ENCODE peak calls at places on chromosomes 7 and 10, in eight cellular contexts. P is omental fat pad, A is A549, E is choroid plexus epithelial cell, X is PC-3, N is BE2C, W is fibroblast of lung, Z is RWPE2. Y is an unnamed sample.
A peak's percentile ranks its signal among the peaks of the same experiment; 100 is the strongest.

GRCh38 chr10:26714385-26714784 is 16.9 kb downstream of the PDSS1 start:
- DNase-seq in W (no peak), E (no peak), N (no peak), P (no peak), A (no peak), Z (no peak), X (no peak), Y (no peak)

GRCh38 chr10:132658546-132659205 is 121.1 kb downstream of the INPP5A start:
- DNase-seq in N (no peak), W (no peak), A (no peak), X (no peak), E (no peak), P (no peak), Z (no peak), Y (no peak)

GRCh38 chr7:142716596-142716995 is 32.7 kb upstream of the PRSS1 start:
- DNase-seq in Z (no peak), P (no peak), X (no peak), W (peak; percentile 11), N (no peak), E (no peak), A (no peak), Y (no peak)

GRCh38 chr7:69429817-69430501 is 168.3 kb upstream of the AUTS2 start:
- DNase-seq in A (no peak), X (no peak), Z (no peak), W (peak; percentile 80), N (peak; percentile 53), E (no peak), P (no peak), Y (no peak)

GRCh38 chr7:23787272-23787671 is 77.3 kb downstream of the STK31 start:
- DNase-seq in E (no peak), Z (no peak), A (no peak), N (no peak), P (no peak), W (no peak), X (no peak), Y (peak; percentile 60)

GRCh38 chr10:132851451-132851850 is 65.5 kb upstream of the NKX6-2 start:
- DNase-seq in E (no peak), N (no peak), W (no peak), X (no peak), P (no peak), A (no peak), Z (peak; percentile 27), Y (peak; percentile 22)

GRCh38 chr10:93815304-93816091 is 57.8 kb downstream of the LGI1 start:
- DNase-seq in P (no peak), Z (no peak), W (no peak), E (peak; percentile 5), A (no peak), X (peak; percentile 12), N (peak; percentile 48), Y (no peak)

GRCh38 chr7:93029056-93029455 is 88.7 kb downstream of the SAMD9 start:
- DNase-seq in A (no peak), W (no peak), Z (no peak), P (no peak), E (no peak), N (no peak), X (no peak), Y (no peak)

GRCh38 chr10:49435225-49435624 is 39.3 kb upstream of the DRGX start:
- DNase-seq in X (no peak), E (peak; percentile 5), Z (no peak), P (no peak), N (no peak), A (no peak), W (no peak), Y (no peak)

GRCh38 chr10:49176310-49177268 is 11.6 kb downstream of the TMEM273 start:
- DNase-seq in Z (no peak), E (no peak), X (no peak), A (no peak), N (no peak), P (no peak), W (no peak), Y (no peak)

GRCh38 chr7:123769371-123769770 is 20.6 kb upstream of the WASL start:
- DNase-seq in N (no peak), X (peak; percentile 94), W (peak; percentile 70), E (peak; percentile 54), A (peak; percentile 76), P (no peak), Z (peak; percentile 67), Y (no peak)

GRCh38 chr7:45120-46090 is 147.0 kb upstream of the FAM20C start:
- DNase-seq in W (no peak), E (no peak), Z (peak; percentile 36), P (no peak), X (no peak), A (no peak), N (no peak), Y (peak; percentile 66)

GRCh38 chr10:118218562-118218961 is 123.6 kb downstream of the FAM204A start:
- DNase-seq in A (no peak), W (no peak), N (no peak), X (no peak), P (no peak), E (no peak), Z (no peak), Y (no peak)

GRCh38 chr7:47327306-47327697 is 254.6 kb downstream of the TNS3 start:
- DNase-seq in W (peak; percentile 65), P (no peak), X (no peak), E (peak; percentile 65), Z (no peak), A (no peak), N (no peak), Y (no peak)

DNA sequence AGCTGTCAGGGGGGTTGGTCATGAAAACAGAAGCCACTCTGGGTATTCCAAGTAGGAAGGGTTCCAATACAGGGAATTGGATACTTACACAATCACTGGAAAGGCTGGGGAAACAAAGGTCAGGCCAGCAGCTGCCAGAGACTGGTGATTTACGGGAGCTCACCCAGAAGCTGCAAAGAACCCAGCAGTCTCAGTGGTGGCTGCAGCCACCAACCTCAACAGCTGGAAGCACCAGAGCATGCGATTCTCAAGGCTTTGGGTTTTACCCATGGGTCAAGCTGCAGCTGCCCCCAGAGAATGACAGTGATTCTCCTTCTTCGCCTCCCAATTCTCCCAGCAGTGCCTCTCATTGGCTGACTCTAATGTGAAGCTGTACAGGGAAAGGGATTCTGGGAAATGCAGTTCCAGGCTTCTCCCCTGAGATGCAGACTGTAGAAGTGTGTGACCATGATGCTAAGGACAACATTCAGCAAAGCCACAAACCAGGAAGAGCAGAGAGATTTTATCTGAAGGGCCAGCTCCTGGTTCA is 107.2 kb upstream of the TCF7L2 start:
- DNase-seq in X (no peak), P (no peak), A (no peak), E (peak; percentile 38), N (peak; percentile 36), W (peak; percentile 1), Z (no peak), Y (no peak)
- TF ChIP-seq CTCF in X (no peak), P (no peak), A (no peak), E (no peak), N (no peak), W (no peak), Z (no peak), Y (no peak)

GRCh38 chr10:73774637-73775036 is 7.2 kb upstream of the CHCHD1 start:
- DNase-seq in Z (no peak), E (peak; percentile 52), W (peak; percentile 31), X (peak; percentile 91), A (no peak), P (no peak), N (no peak), Y (no peak)
- TF ChIP-seq CTCF in Z (peak; percentile 27), E (no peak), W (no peak), X (peak; percentile 94), A (peak; percentile 26), P (no peak), N (peak; percentile 38), Y (peak; percentile 58)

DNA sequence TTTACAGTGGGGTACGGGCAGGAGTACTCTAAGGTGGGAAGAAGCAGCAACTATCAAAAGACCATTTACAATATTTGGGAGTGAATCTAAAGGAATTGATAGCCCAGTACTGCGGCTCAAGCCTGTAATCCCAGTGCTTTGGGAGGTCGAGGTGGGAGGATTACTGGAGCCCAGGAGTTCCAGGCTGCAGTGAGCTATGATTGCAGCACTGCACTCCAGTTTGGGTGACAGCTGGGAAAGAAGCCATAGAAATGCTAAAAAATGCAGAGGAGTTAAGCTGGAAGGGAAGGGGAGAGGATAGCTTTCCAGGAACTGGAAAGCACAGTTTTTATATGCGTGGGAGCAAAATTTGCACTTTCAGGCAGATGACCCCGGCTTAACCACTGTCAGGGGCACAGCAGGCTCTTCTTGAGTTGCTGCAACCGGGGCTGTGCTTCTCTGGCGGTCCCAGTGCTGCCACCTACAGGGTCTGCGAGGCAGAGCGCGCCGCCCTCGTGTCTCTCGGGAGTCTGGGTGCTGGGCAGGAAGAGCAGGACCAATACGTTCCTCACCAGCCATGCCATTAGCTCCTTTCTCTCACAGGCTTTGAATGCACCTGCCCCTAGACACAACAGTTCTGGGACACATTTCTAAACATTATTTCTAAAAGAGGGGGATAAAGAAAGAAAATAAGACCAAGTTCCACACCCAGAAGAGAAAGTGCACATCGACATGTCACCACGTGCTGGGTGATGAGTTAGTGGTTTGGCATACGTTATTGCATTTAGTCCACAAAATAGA is 10.1 kb upstream of the BMPER start:
- DNase-seq in A (peak; percentile 72), N (peak; percentile 81), W (peak; percentile 76), E (peak; percentile 90), P (peak; percentile 60), X (peak; percentile 79), Z (peak; percentile 74), Y (peak; percentile 95)
- TF ChIP-seq CTCF in A (peak; percentile 80), N (peak; percentile 82), W (peak; percentile 90), E (peak; percentile 94), P (no peak), X (peak; percentile 85), Z (peak; percentile 94), Y (peak; percentile 95)

DNA sequence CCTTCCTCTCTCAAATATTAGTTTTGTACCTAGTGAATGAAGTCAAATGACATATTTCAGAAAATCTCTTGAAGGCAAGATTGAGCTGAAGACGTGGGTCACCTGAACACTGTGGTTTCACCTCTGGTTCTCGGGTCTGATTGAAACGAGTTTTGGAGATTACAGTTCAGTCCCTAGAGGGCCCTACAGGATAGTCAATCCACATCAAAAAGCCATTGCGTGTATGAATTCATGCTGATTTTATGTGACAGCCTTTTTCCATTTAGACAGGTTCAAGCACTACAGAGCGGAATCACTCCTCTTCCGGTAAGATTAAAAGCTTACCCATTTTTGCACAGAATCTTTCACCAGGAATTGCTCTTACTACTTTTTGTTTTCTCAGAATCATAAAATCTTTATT is 62.2 kb downstream of the VIM start:
- DNase-seq in N (no peak), W (peak; percentile 21), X (peak; percentile 63), P (no peak), E (peak; percentile 47), Z (no peak), A (no peak), Y (no peak)
- TF ChIP-seq CTCF in N (peak; percentile 44), W (peak; percentile 39), X (peak; percentile 71), P (no peak), E (peak; percentile 46), Z (peak; percentile 73), A (peak; percentile 25), Y (peak; percentile 50)

GRCh38 chr7:38451840-38452239 is 178.4 kb upstream of the TARP start:
- DNase-seq in N (no peak), W (peak; percentile 38), Z (no peak), P (no peak), A (peak; percentile 9), X (peak; percentile 62), E (peak; percentile 77), Y (no peak)
- TF ChIP-seq CTCF in N (peak; percentile 11), W (peak; percentile 45), Z (peak; percentile 52), P (no peak), A (peak; percentile 33), X (peak; percentile 57), E (peak; percentile 59), Y (peak; percentile 73)

Y was measured in chondrocyte.